ENCODE peak calls at places on chromosomes 4 and X, in seven cellular contexts. O is dorsolateral prefrontal cortex, F is heart left ventricle, E is NB4, Z is prostate gland, Q is fibroblast of lung, C is fibroblast of the aortic adventitia. L is an unnamed sample.

GRCh38 chr4:85803846-85804245 is 328.9 kb downstream of the ARHGAP24 start:
- DNase-seq in E (no peak), Z (no peak), F (no peak), C (no peak), O (no peak), Q (no peak), L (no peak)

GRCh38 chr4:86855572-86855971 is 6.4 kb upstream of the SLC10A6 start:
- DNase-seq in O (no peak), C (peak; percentile 77), Z (peak; percentile 11), F (no peak), E (peak; percentile 40), Q (peak; percentile 78), L (no peak)

GRCh38 chr4:180962268-180962667 is 1280.9 kb upstream of the TENM3 start:
- DNase-seq in Z (no peak), E (no peak), O (no peak), C (no peak), Q (no peak), F (no peak), L (no peak)

GRCh38 chr4:37666625-37667071 is 19.5 kb downstream of the RELL1 start:
- DNase-seq in Q (peak; percentile 94), F (no peak), Z (no peak), O (no peak), C (peak; percentile 86), E (peak; percentile 19), L (no peak)

GRCh38 chr4:147901886-147902285 is 170.0 kb downstream of the ARHGAP10 start:
- DNase-seq in C (peak; percentile 8), O (no peak), Q (peak; percentile 18), Z (no peak), F (no peak), E (no peak), L (no peak)

GRCh38 chr4:118905546-118905945 is 16.9 kb downstream of the SYNPO2 start:
- DNase-seq in Z (no peak), Q (peak; percentile 74), O (no peak), F (no peak), E (peak; percentile 80), C (peak; percentile 17), L (no peak)

GRCh38 chr4:31539279-31540074 is 819.3 kb downstream of the PCDH7 start:
- DNase-seq in C (no peak), F (no peak), E (no peak), O (no peak), Q (peak; percentile 1), Z (no peak), L (no peak)

GRCh38 chrX:118577041-118577440 is 81.4 kb downstream of the DOCK11 start:
- DNase-seq in Q (no peak), Z (peak; percentile 11), E (no peak), F (peak; percentile 67), C (no peak), O (no peak), L (no peak)

GRCh38 chr4:120694973-120695372 is 227.6 kb downstream of the PRDM5 start:
- DNase-seq in Q (peak; percentile 70), O (no peak), C (peak; percentile 79), F (no peak), Z (no peak), E (no peak), L (peak; percentile 33)

GRCh38 chr4:78622253-78622979 is 70.8 kb downstream of the ANXA3 start:
- DNase-seq in O (no peak), E (no peak), Z (no peak), F (no peak), C (peak; percentile 42), Q (peak; percentile 81), L (no peak)

GRCh38 chr4:1723131-1723801 is 1.9 kb downstream of the TACC3 start:
- DNase-seq in Z (no peak), Q (peak; percentile 10), O (peak; percentile 23), C (no peak), E (peak; percentile 68), F (peak; percentile 47), L (no peak)

GRCh38 chr4:1296324-1297022 is 6.8 kb downstream of the MAEA start:
- DNase-seq in Z (no peak), F (no peak), Q (no peak), E (no peak), C (no peak), O (no peak), L (no peak)

GRCh38 chr4:68451246-68452211 is 4.3 kb downstream of the TMPRSS11E start:
- DNase-seq in Z (no peak), C (peak; percentile 2), O (no peak), E (no peak), F (no peak), Q (peak; percentile 58), L (no peak)

DNA sequence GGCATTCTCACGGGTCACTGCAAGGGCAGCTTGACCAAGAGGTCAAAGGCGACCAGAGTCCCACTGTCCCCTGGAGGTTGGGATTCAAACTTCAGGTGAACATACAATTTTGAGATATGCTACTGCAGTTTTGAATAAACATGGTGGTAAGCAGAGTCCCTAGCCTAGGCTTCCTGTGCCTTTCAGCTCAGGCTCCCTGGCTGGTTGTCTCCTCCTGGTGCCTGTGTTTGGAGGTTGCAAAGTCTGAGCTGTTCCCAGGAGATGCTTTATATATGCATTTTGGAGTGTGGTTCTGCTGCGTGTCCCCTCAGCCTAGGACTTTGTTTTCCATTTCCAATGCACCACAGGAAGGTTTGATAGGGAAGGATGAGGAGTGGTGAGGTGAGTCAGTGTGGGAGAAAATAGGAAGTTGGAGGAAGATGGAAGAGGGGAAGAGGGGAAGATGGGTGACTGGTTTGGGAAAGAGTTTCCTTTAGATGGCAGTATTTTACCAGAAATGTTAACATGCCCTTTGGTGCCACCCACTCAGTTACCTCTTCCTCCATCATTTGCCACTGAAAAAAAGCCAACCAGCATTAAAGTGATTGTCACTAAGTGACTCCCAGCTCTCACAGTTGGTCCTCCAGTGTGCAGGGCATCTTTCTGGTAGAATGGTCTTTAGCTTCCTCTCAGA is 211.7 kb upstream of the AGTR2 start:
- DNase-seq in Q (no peak), F (no peak), O (no peak), E (peak; percentile 28), C (no peak), Z (no peak), L (no peak)
- TF ChIP-seq CTCF in Q (no peak), F (no peak), O (peak; percentile 38), E (no peak), C (no peak), Z (no peak), L (no peak)

DNA sequence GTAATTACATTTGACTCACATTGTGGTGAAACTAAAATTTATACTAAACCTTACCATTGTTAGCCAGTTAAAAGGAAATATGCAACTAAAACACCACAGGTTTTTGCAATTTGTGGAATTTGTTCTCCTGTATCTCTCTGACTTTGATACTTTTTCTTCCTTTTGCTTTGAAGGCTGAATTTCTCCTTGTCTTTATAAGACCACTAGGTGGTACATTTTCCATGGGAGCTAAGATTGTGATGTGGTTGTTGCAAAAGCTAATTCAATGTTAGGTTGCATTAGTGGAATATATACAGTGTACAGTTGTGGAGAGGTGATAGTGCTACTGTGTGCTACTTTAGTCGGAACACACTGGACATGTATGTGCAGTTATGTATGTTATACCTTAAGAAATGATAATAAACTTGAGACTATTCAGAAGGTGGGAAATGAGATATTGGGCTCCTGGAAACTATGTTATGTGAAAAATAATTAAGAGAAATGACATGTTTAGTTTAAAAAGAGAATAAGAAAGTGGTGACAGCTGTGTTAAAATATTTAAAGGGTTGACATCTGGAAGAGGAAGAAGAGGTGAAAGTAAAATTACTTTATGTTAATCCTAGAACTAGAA is 70.3 kb downstream of the ARL9 start:
- DNase-seq in O (no peak), C (peak; percentile 71), F (no peak), Q (peak; percentile 40), Z (no peak), E (peak; percentile 42), L (no peak)
- TF ChIP-seq CTCF in O (peak; percentile 45), C (peak; percentile 63), F (peak; percentile 43), Q (peak; percentile 49), Z (peak; percentile 43), E (peak; percentile 32), L (no peak)

GRCh38 chrX:85930099-85930498 is 117.3 kb downstream of the CHM start:
- DNase-seq in E (no peak), F (no peak), C (no peak), Z (no peak), O (no peak), Q (no peak), L (no peak)
- TF ChIP-seq CTCF in E (no peak), F (no peak), C (no peak), Z (no peak), O (no peak), Q (no peak), L (no peak)

DNA sequence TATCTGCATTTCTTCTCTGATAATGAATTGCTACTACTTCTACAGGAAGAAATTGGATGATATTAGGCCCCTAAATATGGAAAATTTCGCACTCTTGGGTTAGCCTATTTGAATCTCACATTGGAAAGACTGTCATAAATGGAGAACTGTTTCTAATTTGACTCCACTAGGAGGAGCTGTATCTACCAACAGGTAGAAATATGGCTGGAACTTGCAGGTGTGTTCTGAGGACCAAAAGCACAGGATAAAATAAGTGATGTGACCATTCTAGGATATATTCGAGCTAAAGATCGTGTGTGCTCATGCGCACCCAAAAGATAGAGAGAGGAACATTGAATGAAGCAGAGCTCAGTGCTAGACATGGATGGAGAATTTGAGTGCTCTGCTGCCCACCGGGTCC is 4.8 kb upstream of the NKAP start:
- DNase-seq in Q (no peak), Z (no peak), F (no peak), E (no peak), C (no peak), O (no peak), L (no peak)
- TF ChIP-seq CTCF in Q (no peak), Z (no peak), F (no peak), E (no peak), C (no peak), O (no peak), L (no peak)